ENCODE peak calls at places on chromosomes 7 and 10, in seven cellular contexts. U is naive thymus-derived CD4-positive, alpha-beta T cell; F is heart left ventricle; S is cardiac muscle cell; M is BE2C; L is ovary; V is colonic mucosa. Q is an unnamed sample. For H3K27me3, the result is how much of the 10 kb centered on the place peaks cover.

GRCh38 chr10:3096149-3096548 is 28.8 kb downstream of the PFKP start:
- DNase-seq in U (no peak), M (no peak), F (no peak), V (no peak), L (no peak), S (no peak), Q (no peak)

GRCh38 chr10:96092999-96093767 is 36.9 kb upstream of the ZNF518A start:
- DNase-seq in L (no peak), F (no peak), S (no peak), U (no peak), V (no peak), M (no peak), Q (no peak)

GRCh38 chr10:60663850-60664249 is 114.4 kb upstream of the CDK1 start:
- DNase-seq in S (no peak), M (no peak), V (no peak), F (no peak), L (no peak), U (no peak), Q (no peak)

GRCh38 chr10:5666324-5667220 is at the start of gene ASB13:
- DNase-seq in L (peak), U (peak), S (peak), F (peak), V (peak), M (peak), Q (peak)

GRCh38 chr10:124217906-124218769 is 124.7 kb upstream of the CHST15 start:
- DNase-seq in S (peak), F (no peak), U (no peak), V (no peak), M (no peak), L (no peak), Q (peak)

GRCh38 chr10:77970869-77971803 is 44.6 kb upstream of the DLG5 start:
- DNase-seq in V (peak), S (peak), L (peak), U (no peak), F (no peak), M (peak), Q (no peak)

GRCh38 chr7:30143748-30144251 is 9.0 kb downstream of the MTURN start:
- DNase-seq in F (no peak), U (no peak), M (no peak), L (no peak), V (no peak), S (no peak), Q (no peak)

GRCh38 chr7:1919539-1920265 is 249.6 kb downstream of the ELFN1 start:
- DNase-seq in V (no peak), S (peak), F (no peak), U (no peak), M (peak), L (no peak), Q (no peak)

GRCh38 chr10:13816195-13816926 is 229.6 kb downstream of the PRPF18 start:
- DNase-seq in M (no peak), V (peak), U (no peak), S (no peak), F (peak), L (peak), Q (no peak)

GRCh38 chr10:86950349-86950748 is 7.1 kb downstream of the MMRN2 start:
- DNase-seq in F (no peak), U (peak), V (no peak), L (peak), S (no peak), M (no peak), Q (no peak)

GRCh38 chr7:67809586-67809985 is 813.0 kb downstream of the TYW1 start:
- DNase-seq in M (peak), L (no peak), S (no peak), U (no peak), F (no peak), V (no peak), Q (no peak)

GRCh38 chr10:2993636-2994035 is 73.7 kb upstream of the PFKP start:
- DNase-seq in V (no peak), L (no peak), U (no peak), M (no peak), F (no peak), S (no peak), Q (no peak)

GRCh38 chr7:74482629-74483401 is 29.1 kb downstream of the GTF2IRD1 start:
- DNase-seq in F (no peak), V (no peak), U (no peak), L (peak), S (no peak), M (no peak), Q (no peak)

GRCh38 chr7:5381211-5381772 is 42.3 kb downstream of the TNRC18 start:
- DNase-seq in S (no peak), L (no peak), V (no peak), U (no peak), M (no peak), F (no peak), Q (no peak)

GRCh38 chr10:75083972-75084833 is 27.3 kb upstream of the SAMD8 start:
- DNase-seq in F (no peak), U (no peak), M (peak), L (no peak), V (no peak), S (no peak), Q (peak)

GRCh38 chr7:44639701-44640321 is 33.4 kb downstream of the OGDH start:
- DNase-seq in L (peak), F (no peak), M (peak), U (no peak), V (peak), S (peak), Q (peak)

GRCh38 chr7:74002474-74003017 is 25.4 kb upstream of the ELN start:
- DNase-seq in S (no peak), U (no peak), V (peak), M (no peak), F (peak), L (no peak), Q (no peak)

GRCh38 chr7:45638916-45639315 is 64.7 kb downstream of the ADCY1 start:
- DNase-seq in M (no peak), F (no peak), L (no peak), U (no peak), S (no peak), V (no peak), Q (no peak)

GRCh38 chr10:104581884-104582603 is 59.0 kb upstream of the SORCS3 start:
- DNase-seq in M (no peak), L (no peak), U (no peak), F (no peak), S (no peak), V (no peak), Q (no peak)

GRCh38 chr10:104582966-104583365 is 58.1 kb upstream of the SORCS3 start:
- DNase-seq in F (no peak), L (no peak), M (no peak), U (no peak), V (no peak), S (no peak), Q (no peak)

GRCh38 chr10:104580774-104581675 is 60.1 kb upstream of the SORCS3 start:
- DNase-seq in V (peak), U (peak), F (peak), M (peak), L (peak), S (peak), Q (peak)

GRCh38 chr10:104582604-104582951 is 58.5 kb upstream of the SORCS3 start:
- DNase-seq in L (no peak), M (no peak), U (no peak), V (no peak), F (no peak), S (no peak), Q (no peak)

GRCh38 chr10:104584541-104584940 is 56.5 kb upstream of the SORCS3 start:
- DNase-seq in V (no peak), F (no peak), M (no peak), L (no peak), S (no peak), U (no peak), Q (no peak)
- H3K27me3 ChIP-seq in V (under half), F (under half), M (under half), L (under half), S (under half), U (under half), Q (under half)

GRCh38 chr10:100897976-100898375 is 14.8 kb upstream of the SLF2 start:
- DNase-seq in F (no peak), L (no peak), U (no peak), V (no peak), S (no peak), M (no peak), Q (no peak)
- H3K27me3 ChIP-seq in F (under half), L (under half), U (under half), V (under half), S (under half), M (under half), Q (under half)

GRCh38 chr10:49212783-49213182 is 24.6 kb upstream of the TMEM273 start:
- DNase-seq in S (no peak), L (no peak), U (no peak), F (no peak), V (no peak), M (no peak), Q (no peak)
- H3K27me3 ChIP-seq in S (under half), L (under half), U (under half), F (under half), V (under half), M (under half), Q (under half)

GRCh38 chr7:6531492-6532279 is 19.6 kb downstream of the GRID2IP start:
- DNase-seq in S (no peak), F (no peak), L (no peak), U (no peak), M (no peak), V (no peak), Q (no peak)

GRCh38 chr7:6536262-6536770 is 14.9 kb downstream of the GRID2IP start:
- DNase-seq in F (no peak), M (no peak), V (no peak), S (peak), U (no peak), L (no peak), Q (peak)

GRCh38 chr7:6533893-6534804 is 17.1 kb downstream of the GRID2IP start:
- DNase-seq in V (no peak), S (no peak), U (no peak), M (no peak), F (no peak), L (no peak), Q (no peak)

GRCh38 chr7:6532516-6532915 is 18.7 kb downstream of the GRID2IP start:
- DNase-seq in L (no peak), M (no peak), V (no peak), S (no peak), F (no peak), U (no peak), Q (no peak)

GRCh38 chr7:6536899-6537298 is 14.4 kb downstream of the GRID2IP start:
- DNase-seq in V (no peak), M (peak), L (no peak), S (peak), F (no peak), U (no peak), Q (peak)
- H3K27me3 ChIP-seq in V (under half), M (under half), L (under half), S (under half), F (under half), U (under half), Q (under half)

DNA sequence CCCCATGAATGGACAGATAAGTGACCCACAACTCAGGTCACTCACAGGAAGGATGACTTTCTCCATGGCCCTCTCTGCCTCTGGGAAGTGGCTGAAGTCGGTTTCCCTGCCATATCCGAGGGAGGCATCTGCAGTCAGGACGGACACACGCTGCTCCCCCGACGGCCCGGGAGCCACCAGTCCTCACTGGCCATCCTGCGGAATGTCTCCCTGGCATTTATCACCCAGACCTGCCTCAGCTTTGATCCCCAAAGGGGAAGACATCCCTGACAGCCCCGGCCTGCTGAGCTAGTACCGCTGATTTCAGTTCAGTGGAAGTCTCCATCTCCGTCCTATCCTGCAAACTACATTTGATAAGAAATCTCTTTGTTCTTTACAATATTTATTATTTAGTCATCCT is 339.5 kb upstream of the MKI67 start:
- DNase-seq in M (no peak), V (no peak), U (no peak), L (no peak), S (no peak), F (no peak), Q (no peak)
- H3K27me3 ChIP-seq in M (under half), V (under half), U (under half), L (under half), S (under half), F (under half), Q (under half)

GRCh38 chr7:127250312-127251047 is 2.3 kb downstream of the GRM8 start:
- DNase-seq in L (no peak), S (no peak), V (no peak), U (no peak), F (no peak), M (no peak), Q (no peak)

GRCh38 chr7:127251048-127251451 is 1.7 kb downstream of the GRM8 start:
- DNase-seq in F (no peak), L (no peak), S (no peak), V (no peak), M (no peak), U (no peak), Q (peak)

GRCh38 chr7:127252736-127253288 is at the start of gene GRM8:
- DNase-seq in S (peak), V (peak), U (no peak), M (peak), F (peak), L (peak), Q (peak)

GRCh38 chr7:127252380-127252718 is 392 bp downstream of the GRM8 start:
- DNase-seq in F (no peak), V (no peak), L (no peak), M (no peak), U (no peak), S (no peak), Q (peak)

GRCh38 chr7:127251458-127252379 is 1.0 kb downstream of the GRM8 start:
- DNase-seq in F (no peak), V (peak), U (no peak), L (no peak), S (peak), M (no peak), Q (peak)
- H3K27me3 ChIP-seq in F (half or more), V (under half), U (under half), L (under half), S (half or more), M (half or more), Q (half or more)

GRCh38 chr10:62002753-62003152 is 101.3 kb downstream of the ARID5B start:
- DNase-seq in U (no peak), F (no peak), S (no peak), V (no peak), L (no peak), M (no peak), Q (no peak)

GRCh38 chr10:62005281-62005680 is 103.8 kb downstream of the ARID5B start:
- DNase-seq in V (no peak), L (no peak), M (no peak), S (no peak), U (no peak), F (no peak), Q (no peak)

GRCh38 chr10:62000037-62000603 is 98.6 kb downstream of the ARID5B start:
- DNase-seq in S (no peak), L (no peak), V (no peak), F (no peak), U (no peak), M (no peak), Q (no peak)

GRCh38 chr10:61998937-61999336 is 97.4 kb downstream of the ARID5B start:
- DNase-seq in S (no peak), F (no peak), V (no peak), U (no peak), M (no peak), L (no peak), Q (no peak)

DNA sequence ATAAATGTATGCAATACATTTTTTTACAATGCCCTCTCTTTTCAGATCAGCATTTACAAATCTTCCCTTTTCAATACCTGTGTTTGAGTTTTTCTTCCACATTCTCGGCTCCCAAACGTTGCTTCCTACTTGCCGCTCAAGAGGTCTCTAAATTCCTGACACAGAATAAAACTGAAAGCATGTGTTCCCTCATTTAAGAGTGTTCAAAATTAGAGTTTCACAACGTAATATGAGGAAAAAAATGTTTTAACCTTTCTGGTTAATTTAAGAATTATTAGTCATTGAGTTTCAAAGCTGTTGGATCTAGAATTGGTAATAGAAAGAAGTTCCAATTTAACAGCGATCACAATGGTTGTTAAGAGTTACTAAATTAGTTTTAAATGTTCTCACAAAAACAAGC is 100.4 kb downstream of the ARID5B start:
- DNase-seq in F (no peak), L (no peak), S (no peak), V (no peak), M (no peak), U (no peak), Q (no peak)
- H3K27me3 ChIP-seq in F (under half), L (under half), S (under half), V (under half), M (under half), U (under half), Q (under half)

Q was measured in H7.